ENCODE peak calls at places on chromosomes 1 and 21, in ten cellular contexts. T is C1 segment of cervical spinal cord; H is epithelial cell of esophagus; C is Caco-2; P is H9; M is stimulated activated CD4-positive, alpha-beta T cell treated with anti-CD3 and anti-CD28 coated beads, Interleukin-4, amount 100 ng/mL, for 4 hours; N is NCI-H1105 treated with DMSO at 0.1 percent for 48 hours; E is GM03348; O is Right ventricle myocardium superior; I is iris pigment epithelial cell. G is an unnamed sample.

GRCh38 chr1:14571810-14572767 is 26.4 kb upstream of the KAZN start:
- DNase-seq in T (peak), H (no peak), C (peak), P (peak), M (no peak), N (no peak), E (no peak), O (no peak), I (no peak), G (peak)

GRCh38 chr1:156118175-156118868 is 3.8 kb downstream of the LMNA start:
- DNase-seq in T (no peak), H (peak), C (peak), P (no peak), M (no peak), N (no peak), E (peak), O (peak), I (no peak), G (no peak)

GRCh38 chr1:210711825-210712224 is 383.1 kb downstream of the HHAT start:
- DNase-seq in T (no peak), H (no peak), C (no peak), P (no peak), M (no peak), N (no peak), E (no peak), O (no peak), I (no peak), G (peak)

GRCh38 chr1:23083714-23084480 is 64.6 kb downstream of the KDM1A start:
- DNase-seq in T (no peak), H (no peak), C (no peak), P (no peak), M (no peak), N (no peak), E (peak), O (peak), I (peak), G (no peak)

GRCh38 chr1:159849972-159850371 is 12.5 kb downstream of the VSIG8 start:
- DNase-seq in T (no peak), H (peak), C (no peak), P (no peak), M (no peak), N (no peak), E (no peak), O (no peak), I (peak), G (no peak)

GRCh38 chr1:111725192-111725591 is 14.0 kb downstream of the INKA2 start:
- DNase-seq in T (peak), H (no peak), C (no peak), P (peak), M (no peak), N (no peak), E (no peak), O (peak), I (no peak), G (no peak)

GRCh38 chr1:35539073-35539823 is 18.0 kb downstream of the KIAA0319L start:
- DNase-seq in T (no peak), H (peak), C (no peak), P (no peak), M (no peak), N (no peak), E (peak), O (no peak), I (peak), G (no peak)

GRCh38 chr21:27674037-27674436 is 707.1 kb upstream of the ADAMTS5 start:
- DNase-seq in T (no peak), H (peak), C (no peak), P (no peak), M (no peak), N (no peak), E (peak), O (no peak), I (peak), G (no peak)

GRCh38 chr1:47243910-47244309 is 11.9 kb upstream of the TAL1 start:
- DNase-seq in T (no peak), H (no peak), C (no peak), P (no peak), M (no peak), N (no peak), E (no peak), O (no peak), I (no peak), G (peak)

GRCh38 chr1:21774835-21775541 is 8.0 kb downstream of the USP48 start:
- DNase-seq in T (no peak), H (no peak), C (no peak), P (no peak), M (no peak), N (no peak), E (no peak), O (no peak), I (no peak), G (no peak)

GRCh38 chr1:56798053-56798471 is 21.1 kb downstream of the FYB2 start:
- DNase-seq in T (no peak), H (peak), C (no peak), P (no peak), M (no peak), N (no peak), E (peak), O (no peak), I (peak), G (no peak)

GRCh38 chr1:36157115-36157903 is 1.3 kb downstream of the MAP7D1 start:
- DNase-seq in T (peak), H (no peak), C (no peak), P (no peak), M (no peak), N (no peak), E (peak), O (peak), I (peak), G (no peak)

GRCh38 chr21:36478941-36479340 is 981 bp downstream of the CLDN14 start:
- DNase-seq in T (no peak), H (peak), C (no peak), P (peak), M (no peak), N (no peak), E (peak), O (no peak), I (peak), G (peak)

GRCh38 chr1:86018311-86018923 is 138.2 kb downstream of the COL24A1 start:
- DNase-seq in T (no peak), H (peak), C (no peak), P (no peak), M (no peak), N (peak), E (peak), O (no peak), I (peak), G (peak)

GRCh38 chr1:231055271-231055670 is 15.2 kb upstream of the FAM89A start:
- DNase-seq in T (no peak), H (no peak), C (no peak), P (no peak), M (no peak), N (no peak), E (no peak), O (no peak), I (no peak), G (no peak)

GRCh38 chr1:208962867-208963266 is 620.6 kb upstream of the CAMK1G start:
- DNase-seq in T (no peak), H (no peak), C (no peak), P (no peak), M (no peak), N (no peak), E (no peak), O (no peak), I (no peak), G (no peak)

GRCh38 chr1:12112711-12113161 is 49.6 kb downstream of the TNFRSF8 start:
- DNase-seq in T (peak), H (no peak), C (no peak), P (no peak), M (no peak), N (no peak), E (no peak), O (no peak), I (peak), G (no peak)

GRCh38 chr21:46216132-46216747 is 12.3 kb downstream of the LSS start:
- DNase-seq in T (no peak), H (no peak), C (no peak), P (no peak), M (no peak), N (no peak), E (no peak), O (no peak), I (no peak), G (no peak)

GRCh38 chr1:201656670-201657032 is 117.7 kb downstream of the NAV1 start:
- DNase-seq in T (no peak), H (no peak), C (no peak), P (no peak), M (no peak), N (peak), E (peak), O (peak), I (peak), G (no peak)

G was measured in endothelial cell.